ENCODE peak calls at places on chromosomes 3 and 15, in four cellular contexts. Y is HepG2, C is stomach, W is H54. H is an unnamed sample.
A peak's percentile ranks its signal among the peaks of the same experiment; 100 is the strongest.

GRCh38 chr15:35963316-35963715 is 417.4 kb upstream of the DPH6 start:
- DNase-seq in Y (no peak), C (no peak), W (no peak), H (no peak)

GRCh38 chr3:161818106-161818505 is 321.5 kb downstream of the OTOL1 start:
- DNase-seq in Y (no peak), C (no peak), W (no peak), H (no peak)

GRCh38 chr15:78004919-78005634 is 72.4 kb downstream of the TBC1D2B start:
- DNase-seq in Y (no peak), C (peak; percentile 84), W (peak; percentile 29), H (peak; percentile 74)

GRCh38 chr3:47380026-47380600 is 708 bp upstream of the PTPN23 start:
- DNase-seq in Y (no peak), C (no peak), W (no peak), H (no peak)

GRCh38 chr3:58167431-58168351 is 43.1 kb downstream of the DNASE1L3 start:
- DNase-seq in Y (no peak), C (peak; percentile 62), W (peak; percentile 56), H (no peak)

GRCh38 chr3:151890721-151891141 is 17.3 kb downstream of the SUCNR1 start:
- DNase-seq in Y (no peak), C (no peak), W (no peak), H (no peak)

GRCh38 chr3:186380622-186381380 is 18.8 kb upstream of the DGKG start:
- DNase-seq in Y (no peak), C (no peak), W (no peak), H (no peak)

GRCh38 chr3:62439176-62439813 is 65.9 kb upstream of the FEZF2 start:
- DNase-seq in Y (no peak), C (no peak), W (no peak), H (no peak)

DNA sequence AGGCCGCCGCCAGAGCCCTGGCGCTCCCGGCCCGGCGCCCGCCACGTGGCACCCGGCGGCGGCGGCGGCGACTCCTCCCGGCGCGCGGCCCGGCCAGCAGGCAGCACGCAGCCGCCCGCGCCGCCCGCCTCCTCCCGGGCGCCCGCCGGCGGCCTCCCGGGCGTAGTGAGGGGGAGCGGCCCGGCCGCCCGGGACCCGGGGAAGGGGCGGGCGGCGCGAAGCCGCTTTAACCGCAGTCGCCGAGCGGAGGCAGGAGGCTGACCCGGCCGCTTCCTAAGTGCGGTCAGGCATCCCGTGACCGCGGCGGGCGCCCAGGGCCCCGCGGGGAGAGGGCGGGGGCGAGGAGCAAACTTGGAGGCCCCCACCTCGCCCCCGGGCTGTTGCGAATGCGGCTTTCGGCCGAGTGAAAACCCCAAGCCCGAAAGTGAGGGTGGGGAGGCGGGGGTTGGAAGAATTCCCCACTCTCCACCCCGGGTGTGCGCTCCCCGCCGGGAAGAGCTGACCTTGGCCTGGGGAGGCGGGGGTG is 1.7 kb upstream of the HES1 start:
- DNase-seq in Y (no peak), C (peak; percentile 68), W (peak; percentile 47), H (peak; percentile 94)
- TF ChIP-seq POLR2A in Y (peak; percentile 47), C (no peak), W (peak; percentile 2), H (no peak)

DNA sequence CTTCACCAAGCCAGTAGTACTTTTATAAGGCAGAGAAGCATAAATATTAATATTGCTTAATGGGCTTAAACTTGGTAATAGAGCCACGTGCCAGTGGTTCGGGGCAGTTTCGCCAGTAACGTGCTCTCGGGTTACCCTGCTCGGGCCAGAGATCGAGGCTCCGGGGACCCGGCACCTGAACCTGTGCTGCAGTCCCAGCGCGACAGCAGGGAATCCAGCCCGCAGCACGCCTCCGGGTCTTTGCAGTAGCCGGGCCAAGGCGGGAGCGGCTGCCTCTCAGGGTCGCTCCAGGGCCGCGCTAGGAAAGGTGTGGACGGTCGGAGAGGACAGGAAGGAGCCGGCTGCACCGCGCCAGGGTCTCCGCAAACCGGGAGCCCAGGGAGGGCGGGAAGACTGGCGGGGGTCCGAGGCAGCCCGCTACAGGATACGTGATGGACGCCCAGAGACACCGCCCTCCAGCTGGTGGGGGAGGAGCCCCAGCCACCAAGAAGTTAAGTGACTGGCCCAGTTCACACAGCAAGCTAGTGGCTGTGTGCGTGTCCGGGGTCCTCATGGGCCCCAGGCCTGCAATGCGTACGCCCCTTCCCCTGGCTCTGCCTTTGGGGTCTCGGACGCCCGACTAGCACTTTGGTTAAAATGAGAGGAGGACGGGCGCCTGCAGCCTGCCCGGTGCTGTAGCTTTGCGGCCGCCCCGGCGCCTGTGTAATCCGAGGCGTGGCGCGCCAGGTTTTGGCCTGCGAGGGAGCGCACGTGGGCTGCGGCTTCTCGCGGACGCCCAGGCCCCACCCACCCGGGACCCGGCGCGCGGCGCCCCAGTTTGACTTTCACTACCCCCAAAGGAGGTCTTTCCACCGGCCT is 1.2 kb upstream of the PDE8A start:
- DNase-seq in Y (peak; percentile 75), C (peak; percentile 85), W (peak; percentile 55), H (peak; percentile 87)
- TF ChIP-seq POLR2A in Y (peak; percentile 51), C (no peak), W (peak; percentile 43), H (peak; percentile 57)

GRCh38 chr15:85412956-85413854 is 32.8 kb downstream of the AKAP13 start:
- DNase-seq in Y (peak; percentile 90), C (peak; percentile 65), W (peak; percentile 54), H (peak; percentile 87)
- TF ChIP-seq POLR2A in Y (no peak), C (no peak), W (no peak), H (no peak)

DNA sequence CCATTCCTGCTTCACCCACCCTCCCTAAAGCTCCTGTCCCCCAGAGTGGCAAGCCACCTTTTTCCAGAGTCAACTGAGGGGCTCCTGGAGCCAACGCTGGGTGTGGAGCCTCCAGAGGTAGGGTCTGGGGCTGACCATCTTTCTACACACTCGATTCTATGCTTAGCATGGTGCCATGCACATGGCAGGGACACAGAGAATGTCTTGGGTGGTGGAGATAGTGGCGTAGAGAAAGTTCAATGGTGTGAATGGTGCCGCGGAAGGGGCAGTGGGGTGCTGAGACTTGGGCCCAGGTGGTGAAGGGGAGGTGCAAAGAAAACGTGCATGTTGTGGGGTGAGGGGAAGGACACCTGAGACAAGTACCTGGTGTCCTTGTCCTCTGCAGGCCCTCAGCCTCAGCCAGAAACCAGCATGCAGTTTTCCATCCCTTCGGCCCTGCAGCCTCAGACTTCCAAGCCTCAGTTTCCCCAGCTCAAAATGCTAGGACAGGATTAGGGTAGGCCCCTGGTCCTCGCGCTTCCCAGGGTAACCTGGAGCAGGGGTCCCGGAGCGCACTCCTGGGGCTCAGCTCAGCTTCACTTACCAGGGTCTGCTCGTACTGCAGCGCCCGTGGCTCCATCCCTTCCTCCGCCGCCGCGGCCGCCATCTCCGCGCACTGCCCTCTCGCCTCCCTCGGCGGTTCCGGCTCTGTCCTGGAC is 422 bp downstream of the CLCN2 start:
- DNase-seq in Y (no peak), C (no peak), W (no peak), H (no peak)
- TF ChIP-seq POLR2A in Y (no peak), C (no peak), W (no peak), H (no peak)

GRCh38 chr3:128603811-128604447 is 46.7 kb downstream of the RPN1 start:
- DNase-seq in Y (no peak), C (no peak), W (no peak), H (peak; percentile 56)

GRCh38 chr3:128605091-128606046 is 45.2 kb downstream of the RPN1 start:
- DNase-seq in Y (peak; percentile 89), C (no peak), W (no peak), H (no peak)

GRCh38 chr3:128607710-128608048 is 42.9 kb downstream of the RPN1 start:
- DNase-seq in Y (no peak), C (no peak), W (no peak), H (no peak)

GRCh38 chr3:128598884-128599664 is 51.5 kb downstream of the RPN1 start:
- DNase-seq in Y (no peak), C (no peak), W (no peak), H (no peak)

DNA sequence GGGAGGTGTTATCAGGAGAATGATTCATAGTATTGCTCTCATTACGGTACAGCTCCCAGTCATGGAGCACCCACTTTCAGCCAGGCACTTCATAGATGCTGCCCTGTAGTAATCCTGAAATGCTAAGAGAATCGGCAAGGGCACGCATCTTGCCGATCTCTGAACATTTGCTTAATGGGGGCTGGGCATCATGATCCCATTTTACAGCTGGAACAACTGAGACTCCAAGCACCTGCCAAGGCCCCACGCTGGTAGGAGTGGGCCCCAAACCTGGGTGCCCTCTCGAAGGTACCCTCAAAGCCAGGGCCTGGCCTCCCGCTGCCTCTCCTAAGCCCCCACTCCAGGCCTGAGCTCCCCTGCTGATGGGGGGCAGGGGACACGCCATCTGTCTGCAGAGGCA is 47.3 kb downstream of the RPN1 start:
- DNase-seq in Y (no peak), C (no peak), W (no peak), H (no peak)
- TF ChIP-seq POLR2A in Y (no peak), C (no peak), W (no peak), H (no peak)

GRCh38 chr3:122057676-122058075 is 2.5 kb downstream of the CD86 start:
- DNase-seq in Y (no peak), C (no peak), W (no peak), H (no peak)

GRCh38 chr3:122058294-122058693 is 3.1 kb downstream of the CD86 start:
- DNase-seq in Y (no peak), C (no peak), W (no peak), H (no peak)

GRCh38 chr3:122052968-122053367 is 2.2 kb upstream of the CD86 start:
- DNase-seq in Y (no peak), C (no peak), W (no peak), H (no peak)

GRCh38 chr3:122060044-122060694 is 5.0 kb downstream of the CD86 start:
- DNase-seq in Y (no peak), C (no peak), W (no peak), H (no peak)

GRCh38 chr3:122055215-122055614 is at the start of gene CD86:
- DNase-seq in Y (no peak), C (no peak), W (no peak), H (no peak)
- TF ChIP-seq POLR2A in Y (no peak), C (no peak), W (no peak), H (peak; percentile 19)

GRCh38 chr15:72217216-72217615 is 13.8 kb downstream of the PKM start:
- DNase-seq in Y (no peak), C (no peak), W (no peak), H (no peak)

GRCh38 chr15:72216079-72216478 is 14.9 kb downstream of the PKM start:
- DNase-seq in Y (no peak), C (no peak), W (no peak), H (no peak)

GRCh38 chr15:72222433-72222832 is 8.6 kb downstream of the PKM start:
- DNase-seq in Y (no peak), C (no peak), W (no peak), H (peak; percentile 42)

DNA sequence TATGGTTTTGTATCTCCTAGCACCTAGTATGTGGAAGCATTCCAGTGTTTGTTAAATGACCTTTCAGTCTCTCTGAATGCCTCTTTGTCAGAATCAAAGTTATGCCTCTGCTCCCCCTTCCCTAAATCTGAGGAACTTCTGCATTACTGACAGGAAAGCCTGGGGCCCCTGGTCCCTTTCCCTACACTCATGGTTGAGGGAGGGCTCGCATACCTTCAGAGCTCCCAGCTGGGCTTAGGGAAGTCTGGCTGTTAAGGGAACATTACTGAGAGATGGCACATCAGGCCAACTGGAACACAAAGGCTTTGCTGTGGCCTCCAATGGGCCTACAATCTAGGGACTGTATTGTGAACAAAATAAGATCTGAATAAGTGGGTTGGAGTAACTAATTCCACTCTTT is 10.3 kb downstream of the PKM start:
- DNase-seq in Y (no peak), C (no peak), W (no peak), H (no peak)
- TF ChIP-seq POLR2A in Y (no peak), C (no peak), W (no peak), H (no peak)

H was measured in upper lobe of left lung.